ENCODE peak calls at places on chromosomes 3 and 15, in nine cellular contexts. U is uterus; F is stimulated activated CD4-positive, alpha-beta T cell treated with anti-CD3 and anti-CD28 coated beads, Interleukin-2, amount 100 ng/mL, for 48 hours; B is fibroblast of the conjunctiva; L is RCC 7860; N is MV-4-11; Z is activated T-helper 1 cell treated with Interleukin-2 at 50 U/mL for 16 hours; M is GM12891; K is T-cell. Q is an unnamed sample.

GRCh38 chr15:60781211-60781713 is 302.3 kb upstream of the ICE2 start:
- DNase-seq in U (no peak), F (no peak), B (no peak), L (no peak), N (no peak), Z (no peak), M (no peak), K (no peak), Q (no peak)

GRCh38 chr15:56425276-56425675 is 39.7 kb downstream of the MNS1 start:
- DNase-seq in U (no peak), F (no peak), B (no peak), L (no peak), N (no peak), Z (no peak), M (no peak), K (no peak), Q (no peak)

GRCh38 chr15:36667296-36667695 is 87.9 kb downstream of the CDIN1 start:
- DNase-seq in U (no peak), F (no peak), B (no peak), L (no peak), N (no peak), Z (no peak), M (no peak), K (no peak), Q (no peak)

GRCh38 chr3:190064112-190064511 is 56.6 kb downstream of the P3H2 start:
- DNase-seq in U (no peak), F (no peak), B (peak; percentile 79), L (peak; percentile 95), N (no peak), Z (no peak), M (no peak), K (no peak), Q (no peak)

GRCh38 chr3:167976880-167977498 is 118.7 kb downstream of the GOLIM4 start:
- DNase-seq in U (no peak), F (no peak), B (no peak), L (no peak), N (no peak), Z (no peak), M (no peak), K (no peak), Q (no peak)

GRCh38 chr3:149247929-149248691 is 26.5 kb upstream of the CP start:
- DNase-seq in U (no peak), F (peak; percentile 19), B (no peak), L (peak; percentile 22), N (no peak), Z (no peak), M (no peak), K (no peak), Q (no peak)

GRCh38 chr3:39980781-39981180 is 171.4 kb downstream of the MYRIP start:
- DNase-seq in U (no peak), F (no peak), B (no peak), L (no peak), N (no peak), Z (no peak), M (no peak), K (no peak), Q (no peak)

GRCh38 chr15:71151061-71151460 is 35.8 kb downstream of the THSD4 start:
- DNase-seq in U (no peak), F (no peak), B (no peak), L (peak; percentile 84), N (no peak), Z (no peak), M (no peak), K (no peak), Q (no peak)

GRCh38 chr15:81111018-81111417 is 23.1 kb upstream of the CFAP161 start:
- DNase-seq in U (no peak), F (no peak), B (no peak), L (no peak), N (no peak), Z (no peak), M (no peak), K (no peak), Q (no peak)

GRCh38 chr3:76501315-76501714 is 538.6 kb upstream of the ROBO2 start:
- DNase-seq in U (no peak), F (no peak), B (no peak), L (no peak), N (no peak), Z (no peak), M (no peak), K (no peak), Q (no peak)

GRCh38 chr3:52533623-52534280 is at the start of gene NT5DC2:
- DNase-seq in U (peak; percentile 64), F (peak; percentile 47), B (peak; percentile 29), L (peak; percentile 42), N (peak; percentile 59), Z (peak; percentile 62), M (peak; percentile 93), K (no peak), Q (peak; percentile 58)

GRCh38 chr3:149512073-149512782 is 37.7 kb downstream of the TM4SF4 start:
- DNase-seq in U (peak; percentile 69), F (no peak), B (peak; percentile 62), L (peak; percentile 49), N (no peak), Z (no peak), M (peak; percentile 19), K (no peak), Q (peak; percentile 32)

GRCh38 chr15:56736308-56736707 is 3.0 kb upstream of the ZNF280D start:
- DNase-seq in U (no peak), F (no peak), B (peak; percentile 17), L (peak; percentile 37), N (no peak), Z (no peak), M (no peak), K (no peak), Q (no peak)

GRCh38 chr3:120798346-120798745 is 55.8 kb downstream of the GTF2E1 start:
- DNase-seq in U (no peak), F (no peak), B (no peak), L (no peak), N (no peak), Z (no peak), M (no peak), K (no peak), Q (no peak)

GRCh38 chr15:83955806-83956265 is 279.7 kb upstream of the GOLGA6L4 start:
- DNase-seq in U (no peak), F (no peak), B (no peak), L (no peak), N (peak; percentile 88), Z (no peak), M (no peak), K (no peak), Q (no peak)

GRCh38 chr3:185040425-185040824 is 112.4 kb downstream of the C3orf70 start:
- DNase-seq in U (no peak), F (no peak), B (no peak), L (no peak), N (no peak), Z (no peak), M (no peak), K (no peak), Q (no peak)

GRCh38 chr3:189195302-189195701 is 23.5 kb downstream of the TPRG1 start:
- DNase-seq in U (no peak), F (no peak), B (no peak), L (no peak), N (no peak), Z (no peak), M (no peak), K (no peak), Q (no peak)

Q was measured in NCI-H2107.